ENCODE peak calls at places on chromosomes 7 and 10, in four cellular contexts. N is K562, W is WTC11, B is HepG2. P is an unnamed sample.

GRCh38 chr7:120370954-120371353 is 98.0 kb downstream of the KCND2 start:
- DNase-seq in N (no peak), W (no peak), B (no peak), P (peak; percentile 5)

GRCh38 chr7:6546852-6547251 is 4.4 kb downstream of the GRID2IP start:
- DNase-seq in N (peak; percentile 43), W (no peak), B (no peak), P (no peak)

GRCh38 chr7:134065415-134065814 is 61.7 kb upstream of the LRGUK start:
- DNase-seq in N (no peak), W (no peak), B (no peak), P (no peak)

GRCh38 chr7:75734586-75735047 is 4.1 kb downstream of the HIP1 start:
- DNase-seq in N (peak; percentile 78), W (no peak), B (peak; percentile 45), P (peak; percentile 84)

GRCh38 chr7:8176370-8177081 is 85.4 kb downstream of the ICA1 start:
- DNase-seq in N (no peak), W (no peak), B (no peak), P (no peak)

GRCh38 chr7:41702635-41703371 is at the start of gene INHBA:
- DNase-seq in N (no peak), W (no peak), B (no peak), P (no peak)

GRCh38 chr7:40921589-40922315 is 781.1 kb downstream of the INHBA start:
- DNase-seq in N (no peak), W (no peak), B (no peak), P (no peak)

GRCh38 chr7:38411404-38411803 is 138.0 kb upstream of the TARP start:
- DNase-seq in N (no peak), W (no peak), B (peak; percentile 28), P (peak; percentile 48)

GRCh38 chr7:12244129-12244528 is 33.0 kb downstream of the TMEM106B start:
- DNase-seq in N (peak; percentile 10), W (peak; percentile 51), B (peak; percentile 43), P (peak; percentile 10)

GRCh38 chr10:101617102-101617823 is 29.1 kb downstream of the DPCD start:
- DNase-seq in N (peak; percentile 17), W (no peak), B (no peak), P (no peak)

GRCh38 chr10:70619271-70620019 is 16.9 kb upstream of the PRF1 start:
- DNase-seq in N (peak; percentile 83), W (no peak), B (no peak), P (peak; percentile 50)

GRCh38 chr7:51069411-51070083 is 247.1 kb downstream of the COBL start:
- DNase-seq in N (no peak), W (no peak), B (no peak), P (no peak)

GRCh38 chr7:5526190-5527037 is 102.8 kb upstream of the TNRC18 start:
- DNase-seq in N (no peak), W (peak; percentile 37), B (peak; percentile 57), P (no peak)

GRCh38 chr7:154409703-154410311 is 357.6 kb downstream of the DPP6 start:
- DNase-seq in N (peak; percentile 44), W (no peak), B (peak; percentile 10), P (no peak)

GRCh38 chr10:50846753-50847152 is 38.7 kb downstream of the A1CF start:
- DNase-seq in N (no peak), W (no peak), B (no peak), P (no peak)

GRCh38 chr7:148402159-148402558 is 188.4 kb upstream of the C7orf33 start:
- DNase-seq in N (no peak), W (no peak), B (no peak), P (no peak)

GRCh38 chr7:131513245-131514061 is 43.0 kb downstream of the PODXL start:
- DNase-seq in N (peak; percentile 95), W (peak; percentile 90), B (peak; percentile 76), P (peak; percentile 88)

GRCh38 chr10:130935897-130936550 is 375.5 kb downstream of the TCERG1L start:
- DNase-seq in N (no peak), W (no peak), B (no peak), P (no peak)

GRCh38 chr10:188546-188945 is 53.3 kb downstream of the ZMYND11 start:
- DNase-seq in N (no peak), W (no peak), B (no peak), P (no peak)

GRCh38 chr7:23373151-23374004 is 74.2 kb downstream of the MALSU1 start:
- DNase-seq in N (no peak), W (no peak), B (no peak), P (no peak)

GRCh38 chr10:31980471-31980870 is 51.8 kb upstream of the ARHGAP12 start:
- DNase-seq in N (no peak), W (no peak), B (no peak), P (no peak)

GRCh38 chr7:71364559-71364958 is 232.6 kb downstream of the GALNT17 start:
- DNase-seq in N (no peak), W (no peak), B (no peak), P (no peak)

GRCh38 chr10:14583967-14584366 is 190.7 kb downstream of the FAM107B start:
- DNase-seq in N (no peak), W (no peak), B (no peak), P (no peak)

GRCh38 chr7:121343302-121343701 is 14.5 kb downstream of the WNT16 start:
- DNase-seq in N (no peak), W (no peak), B (no peak), P (no peak)

GRCh38 chr7:113774182-113774807 is 144.5 kb downstream of the PPP1R3A start:
- DNase-seq in N (no peak), W (no peak), B (peak; percentile 28), P (peak; percentile 6)

GRCh38 chr7:79272938-79273337 is 180.5 kb downstream of the MAGI2 start:
- DNase-seq in N (no peak), W (no peak), B (no peak), P (no peak)

GRCh38 chr7:151724920-151725584 is 151.9 kb downstream of the PRKAG2 start:
- DNase-seq in N (no peak), W (no peak), B (no peak), P (no peak)

GRCh38 chr10:27893320-27894014 is 105.4 kb downstream of the ODAD2 start:
- DNase-seq in N (no peak), W (no peak), B (no peak), P (no peak)

GRCh38 chr7:150373049-150373801 is 4.6 kb downstream of the REPIN1 start:
- DNase-seq in N (no peak), W (peak; percentile 17), B (no peak), P (no peak)

GRCh38 chr7:28811990-28812389 is 146.1 kb downstream of the TRIL start:
- DNase-seq in N (no peak), W (no peak), B (no peak), P (no peak)

GRCh38 chr7:28806841-28807240 is 151.3 kb downstream of the TRIL start:
- DNase-seq in N (no peak), W (no peak), B (no peak), P (no peak)

GRCh38 chr7:28807396-28807994 is 150.6 kb downstream of the TRIL start:
- DNase-seq in N (no peak), W (no peak), B (no peak), P (no peak)

GRCh38 chr7:28811003-28811402 is 147.1 kb downstream of the TRIL start:
- DNase-seq in N (no peak), W (no peak), B (no peak), P (no peak)

DNA sequence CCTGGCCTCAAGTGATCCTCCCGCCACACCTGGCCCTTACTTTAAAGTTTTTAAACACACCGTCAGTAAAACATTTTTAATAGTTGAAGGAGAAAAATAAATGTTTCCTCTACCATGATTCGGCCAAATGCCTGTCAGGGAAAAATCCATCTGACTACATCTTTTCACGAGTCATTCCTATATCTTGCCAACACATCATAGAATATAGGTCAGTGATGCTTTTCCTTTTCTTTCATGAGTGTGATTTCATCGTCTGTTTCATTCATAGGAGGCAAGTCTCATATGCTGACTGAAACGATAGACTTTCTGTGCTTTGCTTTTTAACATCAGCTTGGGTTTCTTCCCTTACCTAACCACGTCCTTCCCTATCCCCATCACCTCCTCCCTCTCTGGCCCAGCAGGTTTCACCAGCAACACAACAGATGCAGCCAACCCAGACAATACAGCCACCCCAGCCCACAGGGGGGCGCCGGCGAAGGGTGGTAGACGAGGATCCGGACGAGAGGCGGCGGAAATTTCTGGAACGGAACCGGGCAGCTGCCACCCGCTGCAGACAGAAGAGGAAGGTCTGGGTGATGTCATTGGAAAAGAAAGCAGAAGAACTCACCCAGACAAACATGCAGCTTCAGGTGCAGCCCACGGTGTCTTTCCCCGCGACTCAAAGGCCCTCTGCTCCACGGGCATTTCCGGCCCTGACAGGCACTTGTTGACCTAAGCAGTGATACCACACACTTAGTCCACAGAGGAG is 149.2 kb downstream of the TRIL start:
- DNase-seq in N (peak; percentile 9), W (peak; percentile 72), B (no peak), P (no peak)
- TF ChIP-seq NR3C1 in N (no peak), W (no peak), B (no peak), P (no peak)

GRCh38 chr10:124650820-124651401 is 93.3 kb downstream of the FAM53B start:
- DNase-seq in N (no peak), W (no peak), B (no peak), P (no peak)
- TF ChIP-seq NR3C1 in N (no peak), W (no peak), B (no peak), P (no peak)

GRCh38 chr10:48240196-48240595 is 34.3 kb downstream of the FRMPD2 start:
- DNase-seq in N (no peak), W (no peak), B (no peak), P (no peak)

GRCh38 chr10:48237225-48237855 is 37.2 kb downstream of the FRMPD2 start:
- DNase-seq in N (no peak), W (no peak), B (no peak), P (no peak)

GRCh38 chr10:48237856-48238250 is 36.6 kb downstream of the FRMPD2 start:
- DNase-seq in N (no peak), W (no peak), B (no peak), P (no peak)

GRCh38 chr10:48239618-48240017 is 34.9 kb downstream of the FRMPD2 start:
- DNase-seq in N (no peak), W (no peak), B (no peak), P (no peak)

GRCh38 chr10:48238826-48239520 is 35.5 kb downstream of the FRMPD2 start:
- DNase-seq in N (no peak), W (no peak), B (no peak), P (no peak)
- TF ChIP-seq NR3C1 in N (no peak), W (no peak), B (no peak), P (no peak)

DNA sequence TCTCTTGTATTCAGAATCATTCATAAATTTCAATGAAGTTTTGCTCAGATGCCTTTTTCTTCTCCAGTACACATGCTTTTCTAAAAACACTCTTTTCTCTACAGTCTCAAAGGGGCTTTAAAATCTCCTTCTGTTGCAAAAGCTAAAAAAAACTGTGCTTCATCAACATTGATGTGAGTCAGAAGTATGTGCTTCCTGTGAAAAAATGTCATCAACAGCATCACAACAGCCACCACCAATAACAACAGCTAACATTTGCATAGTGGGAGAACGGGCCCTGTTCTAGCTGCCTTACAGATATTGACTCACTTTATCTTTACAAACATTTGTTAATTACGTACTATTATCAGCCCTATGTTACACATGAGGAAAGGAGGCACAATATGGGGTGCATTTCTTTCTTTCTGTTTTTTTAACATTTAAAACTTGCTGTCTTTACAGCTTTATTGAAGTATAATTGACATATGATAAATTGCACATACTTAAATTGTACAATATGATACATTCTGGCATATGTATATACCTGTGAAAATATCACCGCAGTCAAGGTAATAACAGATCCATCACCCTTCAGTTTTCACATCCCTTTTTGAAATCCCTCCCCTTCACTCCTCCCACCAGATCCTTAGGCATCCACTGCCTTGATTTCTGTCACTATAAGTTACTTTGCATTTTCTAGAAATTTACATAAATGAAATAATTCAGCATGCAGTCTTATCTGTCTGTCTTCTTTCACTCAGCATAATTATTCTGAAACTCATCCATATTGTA is 1605.4 kb upstream of the LRRTM3 start:
- DNase-seq in N (no peak), W (no peak), B (no peak), P (no peak)
- TF ChIP-seq NR3C1 in N (no peak), W (no peak), B (no peak), P (no peak)